ENCODE peak calls at places on chromosome 19, in six cellular contexts. One of them, this sample, is unnamed.

GRCh38 chr19:782195-783043 is 14.8 kb upstream of the PTBP1 start:
- DNase-seq in cardiac fibroblast: peak
- DNase-seq in GM23338: peak
- DNase-seq in GM12865: no peak
- DNase-seq in lung: no peak
- DNase-seq in OCI-LY7: no peak
- DNase-seq in this sample: no peak

GRCh38 chr19:48516536-48516935 is 4.9 kb upstream of the LMTK3 start:
- DNase-seq in lung: no peak
- DNase-seq in GM23338: no peak
- DNase-seq in OCI-LY7: no peak
- DNase-seq in cardiac fibroblast: no peak
- DNase-seq in GM12865: no peak
- DNase-seq in this sample: no peak

GRCh38 chr19:18672044-18672451 is 11.4 kb upstream of the CRTC1 start:
- DNase-seq in cardiac fibroblast: no peak
- DNase-seq in GM23338: peak
- DNase-seq in lung: no peak
- DNase-seq in OCI-LY7: no peak
- DNase-seq in GM12865: no peak
- DNase-seq in this sample: no peak

GRCh38 chr19:1243768-1244692 is 2.5 kb downstream of the ATP5F1D start:
- DNase-seq in OCI-LY7: peak
- DNase-seq in GM12865: peak
- DNase-seq in lung: peak
- DNase-seq in cardiac fibroblast: peak
- DNase-seq in GM23338: peak
- DNase-seq in this sample: peak

GRCh38 chr19:52200044-52200443 is 10.2 kb downstream of the PPP2R1A start:
- DNase-seq in cardiac fibroblast: peak
- DNase-seq in GM23338: no peak
- DNase-seq in OCI-LY7: no peak
- DNase-seq in lung: no peak
- DNase-seq in GM12865: no peak
- DNase-seq in this sample: no peak

GRCh38 chr19:17748884-17749638 is 2.2 kb upstream of the FCHO1 start:
- DNase-seq in OCI-LY7: no peak
- DNase-seq in GM23338: no peak
- DNase-seq in cardiac fibroblast: no peak
- DNase-seq in GM12865: no peak
- DNase-seq in lung: no peak
- DNase-seq in this sample: no peak

GRCh38 chr19:48413879-48414623 is 20.6 kb downstream of the GRIN2D start:
- DNase-seq in lung: no peak
- DNase-seq in cardiac fibroblast: no peak
- DNase-seq in GM23338: peak
- DNase-seq in GM12865: no peak
- DNase-seq in OCI-LY7: no peak
- DNase-seq in this sample: no peak

GRCh38 chr19:8490395-8490760 is 12.1 kb downstream of the PRAM1 start:
- DNase-seq in cardiac fibroblast: no peak
- DNase-seq in OCI-LY7: no peak
- DNase-seq in GM12865: no peak
- DNase-seq in lung: no peak
- DNase-seq in GM23338: peak
- DNase-seq in this sample: no peak

GRCh38 chr19:46147791-46148288 is at the start of gene IGFL2:
- DNase-seq in GM12865: no peak
- DNase-seq in OCI-LY7: no peak
- DNase-seq in cardiac fibroblast: peak
- DNase-seq in lung: no peak
- DNase-seq in GM23338: no peak
- DNase-seq in this sample: no peak

GRCh38 chr19:18513868-18514267 is 8.0 kb downstream of the ELL start:
- DNase-seq in lung: no peak
- DNase-seq in GM23338: no peak
- DNase-seq in GM12865: no peak
- DNase-seq in OCI-LY7: no peak
- DNase-seq in cardiac fibroblast: no peak
- DNase-seq in this sample: no peak

GRCh38 chr19:11196406-11197287 is 698 bp downstream of the KANK2 start:
- DNase-seq in GM23338: peak
- DNase-seq in GM12865: no peak
- DNase-seq in OCI-LY7: peak
- DNase-seq in cardiac fibroblast: peak
- DNase-seq in lung: peak
- DNase-seq in this sample: no peak

GRCh38 chr19:18662972-18663732 is 20.3 kb upstream of the CRTC1 start:
- DNase-seq in cardiac fibroblast: no peak
- DNase-seq in OCI-LY7: no peak
- DNase-seq in GM23338: no peak
- DNase-seq in lung: no peak
- DNase-seq in GM12865: no peak
- DNase-seq in this sample: no peak

DNA sequence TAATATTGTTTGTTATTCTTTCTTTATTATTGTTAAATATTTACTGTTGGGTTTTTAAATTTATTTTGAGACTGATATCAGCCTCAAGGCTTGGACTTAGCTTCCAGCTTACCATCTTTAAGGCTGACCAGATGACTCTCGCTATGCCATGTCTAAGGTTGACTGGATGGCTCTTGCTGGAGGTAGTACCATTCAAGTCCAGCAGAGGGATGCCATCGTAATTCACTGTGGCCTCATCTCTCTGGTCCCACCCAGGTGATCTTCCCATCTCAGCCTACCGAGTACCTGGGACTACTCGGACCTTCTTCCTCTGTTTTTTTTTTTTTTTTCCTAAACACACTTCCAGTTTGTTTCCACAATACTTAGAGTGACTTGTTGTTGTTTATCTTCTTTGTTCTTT is 41.7 kb upstream of the ZNF91 start:
- DNase-seq in OCI-LY7: peak
- DNase-seq in GM23338: peak
- DNase-seq in lung: no peak
- DNase-seq in GM12865: no peak
- DNase-seq in cardiac fibroblast: no peak
- DNase-seq in this sample: peak
- TF ChIP-seq CTCF in OCI-LY7: peak
- TF ChIP-seq CTCF in GM23338: peak
- TF ChIP-seq CTCF in lung: no peak
- TF ChIP-seq CTCF in GM12865: peak
- TF ChIP-seq CTCF in cardiac fibroblast: peak
- TF ChIP-seq CTCF in this sample: peak

DNA sequence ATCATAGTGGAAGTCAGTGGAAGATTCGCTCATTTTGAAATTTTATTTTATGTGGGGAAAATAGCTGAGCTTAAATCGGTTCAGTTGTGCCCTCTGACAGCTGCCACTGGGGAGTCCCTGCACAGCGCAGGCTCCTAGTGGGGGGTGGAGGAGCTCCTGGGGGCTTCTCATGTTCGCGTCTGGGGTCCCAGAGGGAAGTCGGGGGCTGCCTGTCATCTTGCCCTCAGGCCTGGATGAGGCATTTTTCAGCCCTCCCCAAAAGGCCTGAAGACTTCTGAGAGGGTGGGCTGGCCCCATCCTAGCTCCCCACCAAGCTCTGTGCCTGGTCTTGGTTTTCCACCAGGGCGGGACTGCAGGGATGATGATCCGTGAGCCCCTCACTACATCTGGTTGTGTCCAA is 82.1 kb downstream of the CHST8 start:
- DNase-seq in cardiac fibroblast: no peak
- DNase-seq in GM12865: no peak
- DNase-seq in lung: no peak
- DNase-seq in OCI-LY7: no peak
- DNase-seq in GM23338: no peak
- DNase-seq in this sample: no peak
- H3K4me3 ChIP-seq in cardiac fibroblast: no peak
- H3K4me3 ChIP-seq in GM12865: no peak
- H3K4me3 ChIP-seq in lung: no peak
- H3K4me3 ChIP-seq in OCI-LY7: no peak
- H3K4me3 ChIP-seq in GM23338: no peak
- H3K4me3 ChIP-seq in this sample: no peak

DNA sequence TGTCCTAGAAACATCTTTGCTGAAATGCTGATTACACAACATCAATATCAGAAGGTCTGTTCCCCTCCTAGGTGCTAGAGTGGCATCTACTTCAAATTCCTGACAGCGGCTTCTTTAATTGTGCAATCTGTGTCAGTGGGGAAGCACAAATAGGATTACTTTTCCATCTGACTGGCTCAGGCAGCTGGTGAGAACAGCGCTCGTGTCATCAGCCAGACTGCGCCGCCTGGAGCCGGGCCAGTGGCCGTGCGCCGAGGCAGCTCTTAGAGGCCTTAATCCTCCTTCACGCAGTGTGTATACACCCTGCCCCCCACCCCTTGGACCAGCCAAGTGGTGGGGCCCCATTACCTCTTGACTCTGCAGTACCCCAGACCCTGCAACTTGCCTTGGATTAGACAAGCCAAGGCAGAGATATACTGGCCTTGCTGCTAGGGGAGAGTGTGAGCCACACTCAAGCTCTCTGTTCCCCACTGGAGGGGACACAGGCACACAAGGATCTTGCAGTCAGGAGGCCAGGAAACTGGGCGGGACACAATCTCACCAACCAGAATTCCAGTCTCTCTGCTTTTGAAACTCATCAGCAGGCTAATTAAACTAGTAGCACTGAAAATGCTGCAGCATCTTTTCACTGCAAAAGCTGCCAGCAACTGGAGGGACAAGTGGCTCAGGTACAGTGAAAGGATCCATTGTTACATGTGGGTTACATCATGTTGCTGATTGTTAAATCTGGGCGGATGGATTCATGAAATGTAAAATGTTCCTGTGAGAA is 48.9 kb upstream of the EPHX3 start:
- DNase-seq in OCI-LY7: no peak
- DNase-seq in cardiac fibroblast: peak
- DNase-seq in GM23338: no peak
- DNase-seq in lung: peak
- DNase-seq in GM12865: no peak
- DNase-seq in this sample: no peak
- TF ChIP-seq CTCF in OCI-LY7: no peak
- TF ChIP-seq CTCF in cardiac fibroblast: peak
- TF ChIP-seq CTCF in GM23338: no peak
- TF ChIP-seq CTCF in lung: no peak
- TF ChIP-seq CTCF in GM12865: no peak
- TF ChIP-seq CTCF in this sample: no peak

GRCh38 chr19:10004617-10005016 is 5.7 kb downstream of the COL5A3 start:
- DNase-seq in GM23338: no peak
- DNase-seq in cardiac fibroblast: no peak
- DNase-seq in OCI-LY7: no peak
- DNase-seq in GM12865: no peak
- DNase-seq in lung: no peak
- DNase-seq in this sample: no peak
- H3K4me3 ChIP-seq in GM23338: no peak
- H3K4me3 ChIP-seq in cardiac fibroblast: no peak
- H3K4me3 ChIP-seq in OCI-LY7: no peak
- H3K4me3 ChIP-seq in GM12865: no peak
- H3K4me3 ChIP-seq in lung: no peak
- H3K4me3 ChIP-seq in this sample: no peak

DNA sequence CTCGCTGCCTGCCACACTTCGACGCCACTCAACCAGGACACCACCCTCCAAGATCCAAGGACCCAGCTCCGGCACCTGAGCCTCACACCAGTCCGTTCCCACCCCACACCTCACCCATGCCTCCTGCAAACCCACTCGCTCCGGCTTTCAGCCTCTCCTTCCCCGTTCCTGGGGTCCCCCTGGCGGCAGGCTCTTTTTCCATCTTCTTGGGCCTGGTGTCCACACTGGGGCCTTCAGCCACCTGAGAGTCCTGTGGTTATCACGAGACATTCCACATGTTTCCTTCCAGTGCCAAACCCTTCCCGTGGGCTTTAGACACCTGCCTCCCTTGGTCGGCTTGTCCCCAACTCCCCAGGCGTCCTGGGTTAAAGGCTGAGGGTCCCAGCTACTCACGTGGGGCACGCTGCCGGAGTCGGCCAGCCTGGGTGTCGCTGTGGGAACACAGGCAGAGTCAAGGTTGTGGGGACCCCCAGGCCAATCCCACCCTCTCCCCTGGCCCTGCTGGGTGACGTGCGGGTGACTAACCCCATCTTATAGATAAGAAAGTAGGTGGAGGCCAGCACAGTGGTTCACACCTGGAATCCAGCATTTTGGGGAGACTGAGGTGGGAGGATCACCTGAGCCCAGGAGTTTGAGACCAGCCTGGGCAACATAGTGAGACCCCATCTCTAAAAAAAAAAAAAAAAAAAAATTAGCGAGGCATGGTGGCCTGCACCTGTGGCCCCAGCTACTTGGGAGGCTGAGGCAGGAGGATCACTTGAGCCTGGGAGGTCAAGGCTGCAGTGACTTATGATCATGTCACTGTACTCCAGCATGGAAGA is 2.0 kb downstream of the JSRP1 start:
- DNase-seq in GM23338: peak
- DNase-seq in GM12865: no peak
- DNase-seq in cardiac fibroblast: no peak
- DNase-seq in lung: no peak
- DNase-seq in OCI-LY7: no peak
- DNase-seq in this sample: no peak
- TF ChIP-seq CTCF in GM23338: peak
- TF ChIP-seq CTCF in GM12865: peak
- TF ChIP-seq CTCF in cardiac fibroblast: peak
- TF ChIP-seq CTCF in lung: no peak
- TF ChIP-seq CTCF in OCI-LY7: no peak
- TF ChIP-seq CTCF in this sample: no peak

GRCh38 chr19:55208880-55209429 is 346 bp downstream of the PTPRH start:
- DNase-seq in GM23338: no peak
- DNase-seq in lung: no peak
- DNase-seq in GM12865: no peak
- DNase-seq in OCI-LY7: no peak
- DNase-seq in cardiac fibroblast: no peak
- DNase-seq in this sample: no peak

GRCh38 chr19:55206664-55207500 is 2.4 kb downstream of the PTPRH start:
- DNase-seq in lung: peak
- DNase-seq in cardiac fibroblast: peak
- DNase-seq in OCI-LY7: no peak
- DNase-seq in GM12865: no peak
- DNase-seq in GM23338: peak
- DNase-seq in this sample: peak

GRCh38 chr19:55212447-55212846 is 3.1 kb upstream of the PTPRH start:
- DNase-seq in cardiac fibroblast: peak
- DNase-seq in GM12865: peak
- DNase-seq in GM23338: peak
- DNase-seq in lung: no peak
- DNase-seq in OCI-LY7: peak
- DNase-seq in this sample: peak

GRCh38 chr19:55210120-55210493 is 806 bp upstream of the PTPRH start:
- DNase-seq in GM12865: no peak
- DNase-seq in cardiac fibroblast: peak
- DNase-seq in OCI-LY7: no peak
- DNase-seq in lung: no peak
- DNase-seq in GM23338: no peak
- DNase-seq in this sample: peak

GRCh38 chr19:55209430-55210119 is at the start of gene PTPRH:
- DNase-seq in OCI-LY7: no peak
- DNase-seq in GM12865: no peak
- DNase-seq in GM23338: no peak
- DNase-seq in lung: no peak
- DNase-seq in cardiac fibroblast: no peak
- DNase-seq in this sample: no peak
- H3K4me3 ChIP-seq in OCI-LY7: no peak
- H3K4me3 ChIP-seq in GM12865: no peak
- H3K4me3 ChIP-seq in GM23338: no peak
- H3K4me3 ChIP-seq in lung: no peak
- H3K4me3 ChIP-seq in cardiac fibroblast: no peak
- H3K4me3 ChIP-seq in this sample: no peak

GRCh38 chr19:13195678-13196077 is 45.5 kb downstream of the IER2 start:
- DNase-seq in GM12865: peak
- DNase-seq in lung: peak
- DNase-seq in cardiac fibroblast: no peak
- DNase-seq in GM23338: peak
- DNase-seq in OCI-LY7: peak
- DNase-seq in this sample: peak
- TF ChIP-seq CTCF in GM12865: peak
- TF ChIP-seq CTCF in lung: no peak
- TF ChIP-seq CTCF in cardiac fibroblast: no peak
- TF ChIP-seq CTCF in GM23338: peak
- TF ChIP-seq CTCF in OCI-LY7: peak
- TF ChIP-seq CTCF in this sample: peak

This sample was measured in MM.1S.